ENCODE peak calls at places on chromosomes 2 and 18, in five cellular contexts. One of them, this sample, is unnamed.

GRCh38 chr2:183063083-183063482 is 15.5 kb upstream of the DUSP19 start:
- DNase-seq in transverse colon: no peak
- DNase-seq in hypothalamus: no peak
- DNase-seq in heart right ventricle: no peak
- DNase-seq in dermis blood vessel endothelial cell: peak; percentile 77
- DNase-seq in this sample: no peak

GRCh38 chr18:22136395-22136794 is 33.0 kb upstream of the GATA6 start:
- DNase-seq in hypothalamus: no peak
- DNase-seq in dermis blood vessel endothelial cell: peak; percentile 39
- DNase-seq in transverse colon: no peak
- DNase-seq in heart right ventricle: no peak
- DNase-seq in this sample: no peak

GRCh38 chr2:43044093-43044614 is 182.3 kb downstream of the ZFP36L2 start:
- DNase-seq in hypothalamus: no peak
- DNase-seq in heart right ventricle: no peak
- DNase-seq in dermis blood vessel endothelial cell: peak; percentile 69
- DNase-seq in transverse colon: no peak
- DNase-seq in this sample: no peak

GRCh38 chr2:69546646-69547045 is 96.9 kb downstream of the AAK1 start:
- DNase-seq in transverse colon: no peak
- DNase-seq in heart right ventricle: no peak
- DNase-seq in dermis blood vessel endothelial cell: no peak
- DNase-seq in hypothalamus: no peak
- DNase-seq in this sample: no peak

GRCh38 chr2:30144260-30144659 is 2.5 kb upstream of the YPEL5 start:
- DNase-seq in heart right ventricle: no peak
- DNase-seq in transverse colon: no peak
- DNase-seq in dermis blood vessel endothelial cell: no peak
- DNase-seq in hypothalamus: no peak
- DNase-seq in this sample: no peak

GRCh38 chr2:174595415-174595814 is 2.2 kb downstream of the WIPF1 start:
- DNase-seq in heart right ventricle: no peak
- DNase-seq in hypothalamus: no peak
- DNase-seq in dermis blood vessel endothelial cell: no peak
- DNase-seq in transverse colon: no peak
- DNase-seq in this sample: no peak

GRCh38 chr2:71976685-71977084 is 171.0 kb downstream of the CYP26B1 start:
- DNase-seq in heart right ventricle: no peak
- DNase-seq in hypothalamus: no peak
- DNase-seq in dermis blood vessel endothelial cell: no peak
- DNase-seq in transverse colon: no peak
- DNase-seq in this sample: no peak

GRCh38 chr18:76005632-76006031 is 489.4 kb downstream of the ZNF516 start:
- DNase-seq in dermis blood vessel endothelial cell: no peak
- DNase-seq in hypothalamus: no peak
- DNase-seq in transverse colon: no peak
- DNase-seq in heart right ventricle: no peak
- DNase-seq in this sample: no peak

GRCh38 chr2:55865095-55865835 is 58.3 kb downstream of the EFEMP1 start:
- DNase-seq in transverse colon: no peak
- DNase-seq in hypothalamus: no peak
- DNase-seq in heart right ventricle: no peak
- DNase-seq in dermis blood vessel endothelial cell: no peak
- DNase-seq in this sample: no peak

This sample was measured in H9.